ENCODE peak calls at places on chromosomes 4 and X, in six cellular contexts. One of them, this sample, is unnamed.

GRCh38 chr4:2078584-2078983 is 19.5 kb downstream of the NAT8L start:
- DNase-seq in effector CD4-positive, alpha-beta T cell: no peak
- DNase-seq in fibroblast of the aortic adventitia: no peak
- DNase-seq in AG08396: no peak
- DNase-seq in natural killer cell treated with Interleukin-12 subunit alpha and Interleukin-12 subunit beta and Interleukin-15 and Interleukin-18, amount 100 ng/mL, for 72 hours: no peak
- DNase-seq in left ventricle myocardium inferior: no peak
- DNase-seq in this sample: no peak

GRCh38 chrX:123201720-123202119 is 17.6 kb downstream of the GRIA3 start:
- DNase-seq in effector CD4-positive, alpha-beta T cell: no peak
- DNase-seq in fibroblast of the aortic adventitia: no peak
- DNase-seq in AG08396: no peak
- DNase-seq in natural killer cell treated with Interleukin-12 subunit alpha and Interleukin-12 subunit beta and Interleukin-15 and Interleukin-18, amount 100 ng/mL, for 72 hours: no peak
- DNase-seq in left ventricle myocardium inferior: no peak
- DNase-seq in this sample: no peak

GRCh38 chrX:13489451-13489850 is 80.0 kb upstream of the EGFL6 start:
- DNase-seq in effector CD4-positive, alpha-beta T cell: no peak
- DNase-seq in fibroblast of the aortic adventitia: peak
- DNase-seq in AG08396: no peak
- DNase-seq in natural killer cell treated with Interleukin-12 subunit alpha and Interleukin-12 subunit beta and Interleukin-15 and Interleukin-18, amount 100 ng/mL, for 72 hours: no peak
- DNase-seq in left ventricle myocardium inferior: peak
- DNase-seq in this sample: no peak

GRCh38 chrX:132876933-132877332 is 81.5 kb downstream of the HS6ST2 start:
- DNase-seq in effector CD4-positive, alpha-beta T cell: no peak
- DNase-seq in fibroblast of the aortic adventitia: no peak
- DNase-seq in AG08396: no peak
- DNase-seq in natural killer cell treated with Interleukin-12 subunit alpha and Interleukin-12 subunit beta and Interleukin-15 and Interleukin-18, amount 100 ng/mL, for 72 hours: no peak
- DNase-seq in left ventricle myocardium inferior: no peak
- DNase-seq in this sample: no peak

GRCh38 chr4:112127048-112127637 is 18.1 kb upstream of the FAM241A start:
- DNase-seq in effector CD4-positive, alpha-beta T cell: no peak
- DNase-seq in fibroblast of the aortic adventitia: peak
- DNase-seq in AG08396: no peak
- DNase-seq in natural killer cell treated with Interleukin-12 subunit alpha and Interleukin-12 subunit beta and Interleukin-15 and Interleukin-18, amount 100 ng/mL, for 72 hours: no peak
- DNase-seq in left ventricle myocardium inferior: no peak
- DNase-seq in this sample: no peak

GRCh38 chr4:84870398-84871163 is 95.9 kb downstream of the WDFY3 start:
- DNase-seq in effector CD4-positive, alpha-beta T cell: no peak
- DNase-seq in fibroblast of the aortic adventitia: peak
- DNase-seq in AG08396: peak
- DNase-seq in natural killer cell treated with Interleukin-12 subunit alpha and Interleukin-12 subunit beta and Interleukin-15 and Interleukin-18, amount 100 ng/mL, for 72 hours: no peak
- DNase-seq in left ventricle myocardium inferior: no peak
- DNase-seq in this sample: no peak

GRCh38 chr4:37812713-37813112 is 13.8 kb upstream of the PGM2 start:
- DNase-seq in effector CD4-positive, alpha-beta T cell: no peak
- DNase-seq in fibroblast of the aortic adventitia: peak
- DNase-seq in AG08396: peak
- DNase-seq in natural killer cell treated with Interleukin-12 subunit alpha and Interleukin-12 subunit beta and Interleukin-15 and Interleukin-18, amount 100 ng/mL, for 72 hours: no peak
- DNase-seq in left ventricle myocardium inferior: no peak
- DNase-seq in this sample: no peak

GRCh38 chr4:45102716-45103115 is 376.4 kb upstream of the GNPDA2 start:
- DNase-seq in effector CD4-positive, alpha-beta T cell: no peak
- DNase-seq in fibroblast of the aortic adventitia: no peak
- DNase-seq in AG08396: no peak
- DNase-seq in natural killer cell treated with Interleukin-12 subunit alpha and Interleukin-12 subunit beta and Interleukin-15 and Interleukin-18, amount 100 ng/mL, for 72 hours: no peak
- DNase-seq in left ventricle myocardium inferior: no peak
- DNase-seq in this sample: no peak

GRCh38 chr4:111664546-111664945 is 480.7 kb upstream of the FAM241A start:
- DNase-seq in effector CD4-positive, alpha-beta T cell: no peak
- DNase-seq in fibroblast of the aortic adventitia: no peak
- DNase-seq in AG08396: no peak
- DNase-seq in natural killer cell treated with Interleukin-12 subunit alpha and Interleukin-12 subunit beta and Interleukin-15 and Interleukin-18, amount 100 ng/mL, for 72 hours: no peak
- DNase-seq in left ventricle myocardium inferior: no peak
- DNase-seq in this sample: no peak

GRCh38 chrX:47751670-47752069 is 85.0 kb upstream of the ZNF81 start:
- DNase-seq in effector CD4-positive, alpha-beta T cell: no peak
- DNase-seq in fibroblast of the aortic adventitia: no peak
- DNase-seq in AG08396: no peak
- DNase-seq in natural killer cell treated with Interleukin-12 subunit alpha and Interleukin-12 subunit beta and Interleukin-15 and Interleukin-18, amount 100 ng/mL, for 72 hours: no peak
- DNase-seq in left ventricle myocardium inferior: peak
- DNase-seq in this sample: no peak

GRCh38 chr4:156377036-156377700 is 423.5 kb upstream of the CTSO start:
- DNase-seq in effector CD4-positive, alpha-beta T cell: no peak
- DNase-seq in fibroblast of the aortic adventitia: peak
- DNase-seq in AG08396: peak
- DNase-seq in natural killer cell treated with Interleukin-12 subunit alpha and Interleukin-12 subunit beta and Interleukin-15 and Interleukin-18, amount 100 ng/mL, for 72 hours: no peak
- DNase-seq in left ventricle myocardium inferior: no peak
- DNase-seq in this sample: no peak

GRCh38 chr4:185573651-185574199 is 38.4 kb upstream of the PDLIM3 start:
- DNase-seq in effector CD4-positive, alpha-beta T cell: no peak
- DNase-seq in fibroblast of the aortic adventitia: peak
- DNase-seq in AG08396: peak
- DNase-seq in natural killer cell treated with Interleukin-12 subunit alpha and Interleukin-12 subunit beta and Interleukin-15 and Interleukin-18, amount 100 ng/mL, for 72 hours: no peak
- DNase-seq in left ventricle myocardium inferior: no peak
- DNase-seq in this sample: no peak

GRCh38 chr4:110245567-110245966 is 47.2 kb upstream of the ELOVL6 start:
- DNase-seq in effector CD4-positive, alpha-beta T cell: no peak
- DNase-seq in fibroblast of the aortic adventitia: peak
- DNase-seq in AG08396: no peak
- DNase-seq in natural killer cell treated with Interleukin-12 subunit alpha and Interleukin-12 subunit beta and Interleukin-15 and Interleukin-18, amount 100 ng/mL, for 72 hours: no peak
- DNase-seq in left ventricle myocardium inferior: no peak
- DNase-seq in this sample: no peak

GRCh38 chrX:154834562-154834961 is at the start of gene SMIM9:
- DNase-seq in effector CD4-positive, alpha-beta T cell: no peak
- DNase-seq in fibroblast of the aortic adventitia: no peak
- DNase-seq in AG08396: no peak
- DNase-seq in natural killer cell treated with Interleukin-12 subunit alpha and Interleukin-12 subunit beta and Interleukin-15 and Interleukin-18, amount 100 ng/mL, for 72 hours: no peak
- DNase-seq in left ventricle myocardium inferior: no peak
- DNase-seq in this sample: no peak

GRCh38 chr4:120406960-120407359 is 340.3 kb upstream of the MAD2L1 start:
- DNase-seq in effector CD4-positive, alpha-beta T cell: no peak
- DNase-seq in fibroblast of the aortic adventitia: no peak
- DNase-seq in AG08396: no peak
- DNase-seq in natural killer cell treated with Interleukin-12 subunit alpha and Interleukin-12 subunit beta and Interleukin-15 and Interleukin-18, amount 100 ng/mL, for 72 hours: no peak
- DNase-seq in left ventricle myocardium inferior: no peak
- DNase-seq in this sample: no peak

GRCh38 chrX:153572601-153573000 is 26.3 kb downstream of the CCNQ start:
- DNase-seq in effector CD4-positive, alpha-beta T cell: no peak
- DNase-seq in fibroblast of the aortic adventitia: no peak
- DNase-seq in AG08396: no peak
- DNase-seq in natural killer cell treated with Interleukin-12 subunit alpha and Interleukin-12 subunit beta and Interleukin-15 and Interleukin-18, amount 100 ng/mL, for 72 hours: no peak
- DNase-seq in left ventricle myocardium inferior: no peak
- DNase-seq in this sample: no peak

GRCh38 chr4:181858746-181859145 is 384.5 kb upstream of the TENM3 start:
- DNase-seq in effector CD4-positive, alpha-beta T cell: no peak
- DNase-seq in fibroblast of the aortic adventitia: no peak
- DNase-seq in AG08396: no peak
- DNase-seq in natural killer cell treated with Interleukin-12 subunit alpha and Interleukin-12 subunit beta and Interleukin-15 and Interleukin-18, amount 100 ng/mL, for 72 hours: no peak
- DNase-seq in left ventricle myocardium inferior: no peak
- DNase-seq in this sample: no peak

GRCh38 chr4:148021706-148022105 is 289.8 kb downstream of the ARHGAP10 start:
- DNase-seq in effector CD4-positive, alpha-beta T cell: no peak
- DNase-seq in fibroblast of the aortic adventitia: peak
- DNase-seq in AG08396: no peak
- DNase-seq in natural killer cell treated with Interleukin-12 subunit alpha and Interleukin-12 subunit beta and Interleukin-15 and Interleukin-18, amount 100 ng/mL, for 72 hours: no peak
- DNase-seq in left ventricle myocardium inferior: no peak
- DNase-seq in this sample: no peak

GRCh38 chr4:113397114-113397701 is 347.8 kb downstream of the ANK2 start:
- DNase-seq in effector CD4-positive, alpha-beta T cell: no peak
- DNase-seq in fibroblast of the aortic adventitia: peak
- DNase-seq in AG08396: peak
- DNase-seq in natural killer cell treated with Interleukin-12 subunit alpha and Interleukin-12 subunit beta and Interleukin-15 and Interleukin-18, amount 100 ng/mL, for 72 hours: no peak
- DNase-seq in left ventricle myocardium inferior: no peak
- DNase-seq in this sample: no peak

This sample was measured in CD8-positive, alpha-beta T cell.